ENCODE peak calls at places on chromosomes 12 and 14, in four cellular contexts. One of them, this sample, is unnamed.

GRCh38 chr14:48398675-48399282 is 723.4 kb upstream of the MDGA2 start:
- DNase-seq in gastrocnemius medialis: no peak
- DNase-seq in sigmoid colon: no peak
- DNase-seq in Peyer's patch: no peak
- DNase-seq in this sample: no peak

GRCh38 chr14:78016532-78016931 is 153.6 kb upstream of the NRXN3 start:
- DNase-seq in gastrocnemius medialis: no peak
- DNase-seq in sigmoid colon: no peak
- DNase-seq in Peyer's patch: no peak
- DNase-seq in this sample: no peak

GRCh38 chr12:105409881-105410471 is 79.5 kb downstream of the C12orf75 start:
- DNase-seq in gastrocnemius medialis: no peak
- DNase-seq in sigmoid colon: no peak
- DNase-seq in Peyer's patch: no peak
- DNase-seq in this sample: peak

GRCh38 chr12:52540531-52540930 is 12.4 kb downstream of the KRT71 start:
- DNase-seq in gastrocnemius medialis: no peak
- DNase-seq in sigmoid colon: no peak
- DNase-seq in Peyer's patch: no peak
- DNase-seq in this sample: no peak

GRCh38 chr14:98715054-98715453 is 556.9 kb downstream of the BCL11B start:
- DNase-seq in gastrocnemius medialis: no peak
- DNase-seq in sigmoid colon: no peak
- DNase-seq in Peyer's patch: no peak
- DNase-seq in this sample: peak

GRCh38 chr12:42706331-42706730 is 116.8 kb upstream of the PRICKLE1 start:
- DNase-seq in gastrocnemius medialis: no peak
- DNase-seq in sigmoid colon: no peak
- DNase-seq in Peyer's patch: no peak
- DNase-seq in this sample: no peak

GRCh38 chr14:35470775-35471174 is 63.2 kb upstream of the INSM2 start:
- DNase-seq in gastrocnemius medialis: no peak
- DNase-seq in sigmoid colon: no peak
- DNase-seq in Peyer's patch: no peak
- DNase-seq in this sample: no peak

GRCh38 chr14:85317491-85318021 is 212.4 kb upstream of the FLRT2 start:
- DNase-seq in gastrocnemius medialis: no peak
- DNase-seq in sigmoid colon: no peak
- DNase-seq in Peyer's patch: no peak
- DNase-seq in this sample: no peak

GRCh38 chr12:12126551-12126950 is 55.8 kb downstream of the BCL2L14 start:
- DNase-seq in gastrocnemius medialis: no peak
- DNase-seq in sigmoid colon: no peak
- DNase-seq in Peyer's patch: no peak
- DNase-seq in this sample: no peak

GRCh38 chr12:31267966-31268365 is 58.0 kb downstream of the SINHCAF start:
- DNase-seq in gastrocnemius medialis: no peak
- DNase-seq in sigmoid colon: no peak
- DNase-seq in Peyer's patch: no peak
- DNase-seq in this sample: no peak

GRCh38 chr12:45612044-45612794 is 117.3 kb upstream of the ARID2 start:
- DNase-seq in gastrocnemius medialis: no peak
- DNase-seq in sigmoid colon: no peak
- DNase-seq in Peyer's patch: no peak
- DNase-seq in this sample: no peak

GRCh38 chr12:58925111-58925732 is 4.9 kb upstream of the LRIG3 start:
- DNase-seq in gastrocnemius medialis: no peak
- DNase-seq in sigmoid colon: no peak
- DNase-seq in Peyer's patch: no peak
- DNase-seq in this sample: no peak

GRCh38 chr14:103522028-103522581 is 525 bp downstream of the CKB start:
- DNase-seq in gastrocnemius medialis: no peak
- DNase-seq in sigmoid colon: peak
- DNase-seq in Peyer's patch: no peak
- DNase-seq in this sample: peak

GRCh38 chr12:67269632-67270578 is 747 bp downstream of the CAND1 start:
- DNase-seq in gastrocnemius medialis: no peak
- DNase-seq in sigmoid colon: peak
- DNase-seq in Peyer's patch: peak
- DNase-seq in this sample: no peak

GRCh38 chr12:80936642-80937390 is 918 bp downstream of the LIN7A start:
- DNase-seq in gastrocnemius medialis: no peak
- DNase-seq in sigmoid colon: peak
- DNase-seq in Peyer's patch: peak
- DNase-seq in this sample: peak

GRCh38 chr12:114166360-114166759 is 200.2 kb upstream of the RBM19 start:
- DNase-seq in gastrocnemius medialis: no peak
- DNase-seq in sigmoid colon: no peak
- DNase-seq in Peyer's patch: no peak
- DNase-seq in this sample: no peak

GRCh38 chr14:66507181-66507721 is 696 bp upstream of the GPHN start:
- DNase-seq in gastrocnemius medialis: no peak
- DNase-seq in sigmoid colon: no peak
- DNase-seq in Peyer's patch: no peak
- DNase-seq in this sample: no peak

GRCh38 chr12:26768611-26769603 is 64.1 kb downstream of the ITPR2 start:
- DNase-seq in gastrocnemius medialis: no peak
- DNase-seq in sigmoid colon: no peak
- DNase-seq in Peyer's patch: no peak
- DNase-seq in this sample: no peak

GRCh38 chr12:92340003-92340402 is 194.4 kb upstream of the BTG1 start:
- DNase-seq in gastrocnemius medialis: no peak
- DNase-seq in sigmoid colon: no peak
- DNase-seq in Peyer's patch: no peak
- DNase-seq in this sample: no peak

GRCh38 chr14:20556500-20557211 is 4.2 kb downstream of the RNASE9 start:
- DNase-seq in gastrocnemius medialis: no peak
- DNase-seq in sigmoid colon: no peak
- DNase-seq in Peyer's patch: no peak
- DNase-seq in this sample: no peak

GRCh38 chr12:95204141-95204866 is 13.0 kb downstream of the FGD6 start:
- DNase-seq in gastrocnemius medialis: no peak
- DNase-seq in sigmoid colon: peak
- DNase-seq in Peyer's patch: peak
- DNase-seq in this sample: peak

GRCh38 chr12:90548595-90548994 is 406.4 kb downstream of the CCER1 start:
- DNase-seq in gastrocnemius medialis: no peak
- DNase-seq in sigmoid colon: no peak
- DNase-seq in Peyer's patch: no peak
- DNase-seq in this sample: no peak

GRCh38 chr14:57057803-57058202 is 210.9 kb downstream of the EXOC5 start:
- DNase-seq in gastrocnemius medialis: no peak
- DNase-seq in sigmoid colon: no peak
- DNase-seq in Peyer's patch: no peak
- DNase-seq in this sample: no peak

GRCh38 chr12:43761535-43761934 is 2.8 kb downstream of the IRAK4 start:
- DNase-seq in gastrocnemius medialis: no peak
- DNase-seq in sigmoid colon: no peak
- DNase-seq in Peyer's patch: no peak
- DNase-seq in this sample: no peak

GRCh38 chr14:95098984-95099599 is 58.2 kb downstream of the DICER1 start:
- DNase-seq in gastrocnemius medialis: peak
- DNase-seq in sigmoid colon: peak
- DNase-seq in Peyer's patch: no peak
- DNase-seq in this sample: peak

GRCh38 chr14:49417790-49418189 is 168.4 kb downstream of the RPS29 start:
- DNase-seq in gastrocnemius medialis: no peak
- DNase-seq in sigmoid colon: no peak
- DNase-seq in Peyer's patch: no peak
- DNase-seq in this sample: no peak

GRCh38 chr12:82627799-82628198 is 58.9 kb upstream of the TMTC2 start:
- DNase-seq in gastrocnemius medialis: no peak
- DNase-seq in sigmoid colon: no peak
- DNase-seq in Peyer's patch: no peak
- DNase-seq in this sample: no peak

GRCh38 chr12:120278137-120279069 is 12.9 kb upstream of the PXN start:
- DNase-seq in gastrocnemius medialis: no peak
- DNase-seq in sigmoid colon: no peak
- DNase-seq in Peyer's patch: no peak
- DNase-seq in this sample: no peak

GRCh38 chr12:65656904-65657351 is 167.4 kb upstream of the HMGA2 start:
- DNase-seq in gastrocnemius medialis: no peak
- DNase-seq in sigmoid colon: no peak
- DNase-seq in Peyer's patch: no peak
- DNase-seq in this sample: no peak

GRCh38 chr14:49942090-49942489 is 49.2 kb downstream of the ARF6 start:
- DNase-seq in gastrocnemius medialis: no peak
- DNase-seq in sigmoid colon: peak
- DNase-seq in Peyer's patch: no peak
- DNase-seq in this sample: no peak

GRCh38 chr14:60508707-60509437 is at the start of gene SIX6:
- DNase-seq in gastrocnemius medialis: no peak
- DNase-seq in sigmoid colon: no peak
- DNase-seq in Peyer's patch: no peak
- DNase-seq in this sample: no peak

GRCh38 chr12:116882742-116883141 is 1.5 kb upstream of the HRK start:
- DNase-seq in gastrocnemius medialis: no peak
- DNase-seq in sigmoid colon: no peak
- DNase-seq in Peyer's patch: no peak
- DNase-seq in this sample: no peak
- TF ChIP-seq CTCF in gastrocnemius medialis: no peak
- TF ChIP-seq CTCF in sigmoid colon: no peak
- TF ChIP-seq CTCF in Peyer's patch: no peak
- TF ChIP-seq CTCF in this sample: no peak

GRCh38 chr12:7189398-7190267 is at the start of gene PEX5:
- DNase-seq in gastrocnemius medialis: peak
- DNase-seq in sigmoid colon: peak
- DNase-seq in Peyer's patch: peak
- DNase-seq in this sample: peak
- TF ChIP-seq POLR2A in gastrocnemius medialis: peak
- TF ChIP-seq POLR2A in sigmoid colon: no peak
- TF ChIP-seq POLR2A in Peyer's patch: peak
- TF ChIP-seq POLR2A in this sample: no peak

GRCh38 chr12:113062502-113063395 is 6.2 kb downstream of the DTX1 start:
- DNase-seq in gastrocnemius medialis: no peak
- DNase-seq in sigmoid colon: no peak
- DNase-seq in Peyer's patch: no peak
- DNase-seq in this sample: no peak
- TF ChIP-seq CTCF in gastrocnemius medialis: no peak
- TF ChIP-seq CTCF in sigmoid colon: no peak
- TF ChIP-seq CTCF in Peyer's patch: no peak
- TF ChIP-seq CTCF in this sample: no peak

DNA sequence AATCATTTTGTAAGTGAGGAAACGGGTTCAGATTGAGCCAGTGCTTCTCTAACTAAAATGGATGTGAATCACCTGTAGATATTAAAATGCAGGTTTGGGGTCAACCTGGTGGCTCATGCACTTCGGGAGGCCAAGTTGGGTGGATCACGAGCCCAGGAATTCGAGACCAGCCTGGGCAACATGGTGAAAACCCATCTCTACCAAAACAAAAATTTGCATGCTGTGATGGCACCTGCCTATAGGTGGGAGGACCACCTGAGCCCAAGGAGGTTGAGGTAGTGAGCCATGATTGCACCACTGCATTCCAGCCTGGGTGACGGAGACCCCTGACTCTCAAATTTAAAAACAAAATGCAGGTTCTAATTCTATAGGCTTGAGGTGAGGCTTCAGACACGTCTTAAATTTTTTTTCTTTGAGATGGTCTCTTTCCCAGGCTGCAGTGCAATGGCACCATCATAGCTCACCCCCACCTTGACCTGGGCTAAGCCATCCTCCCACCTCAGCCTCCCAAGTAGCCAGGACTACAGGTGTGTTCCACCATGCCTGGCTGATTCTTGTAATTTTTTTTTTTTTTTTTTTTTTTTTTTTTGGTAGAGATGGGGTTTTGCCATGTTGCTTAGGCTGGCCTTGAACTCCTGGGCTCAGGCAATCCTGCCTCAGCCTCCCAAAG is 9.0 kb downstream of the TUBA1C start:
- DNase-seq in gastrocnemius medialis: no peak
- DNase-seq in sigmoid colon: no peak
- DNase-seq in Peyer's patch: no peak
- DNase-seq in this sample: no peak
- TF ChIP-seq POLR2A in gastrocnemius medialis: no peak
- TF ChIP-seq POLR2A in sigmoid colon: no peak
- TF ChIP-seq POLR2A in Peyer's patch: no peak
- TF ChIP-seq POLR2A in this sample: no peak

DNA sequence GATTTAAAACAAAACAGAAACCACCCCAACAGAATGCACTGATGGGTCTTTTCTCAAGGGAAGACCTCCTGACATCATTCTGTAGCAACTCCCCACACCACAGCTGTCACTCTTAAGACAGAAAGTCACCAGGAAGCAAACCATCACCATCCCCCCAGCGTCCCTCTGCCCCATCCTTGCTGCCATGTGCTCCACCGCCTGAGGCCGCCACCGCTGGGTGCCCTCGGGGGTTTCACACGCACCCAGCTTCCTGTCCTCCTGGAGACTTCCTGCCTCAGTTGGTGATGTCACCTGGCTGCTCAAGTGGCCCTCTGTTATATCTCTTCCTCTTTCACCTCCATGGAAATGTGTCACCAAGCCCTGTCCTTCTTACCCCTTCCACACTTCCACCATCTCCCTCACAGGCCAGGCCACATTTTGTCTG is 71.4 kb upstream of the GPR68 start:
- DNase-seq in gastrocnemius medialis: no peak
- DNase-seq in sigmoid colon: no peak
- DNase-seq in Peyer's patch: no peak
- DNase-seq in this sample: no peak
- TF ChIP-seq CTCF in gastrocnemius medialis: no peak
- TF ChIP-seq CTCF in sigmoid colon: no peak
- TF ChIP-seq CTCF in Peyer's patch: no peak
- TF ChIP-seq CTCF in this sample: no peak

DNA sequence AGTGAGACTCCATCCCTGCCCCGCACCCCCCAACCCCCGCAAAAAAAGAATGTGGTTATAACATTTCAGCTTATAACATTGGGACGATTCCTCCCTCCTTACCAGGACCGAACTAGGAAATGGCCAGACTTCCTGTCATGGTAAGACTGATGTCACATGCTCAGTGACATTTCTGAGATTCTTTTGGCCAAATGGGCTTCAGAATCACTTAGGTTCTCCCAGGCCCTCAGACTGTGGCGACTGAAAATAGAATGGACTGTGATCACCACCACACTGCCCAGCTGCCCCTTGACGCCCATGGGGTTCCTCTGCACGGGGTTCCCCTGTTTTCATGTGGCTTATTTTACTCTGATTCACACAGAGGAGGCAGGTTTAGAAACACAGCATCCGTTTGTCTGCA is 115.0 kb upstream of the EVL start:
- DNase-seq in gastrocnemius medialis: no peak
- DNase-seq in sigmoid colon: no peak
- DNase-seq in Peyer's patch: no peak
- DNase-seq in this sample: no peak
- TF ChIP-seq POLR2A in gastrocnemius medialis: no peak
- TF ChIP-seq POLR2A in sigmoid colon: no peak
- TF ChIP-seq POLR2A in Peyer's patch: no peak
- TF ChIP-seq POLR2A in this sample: no peak

This sample was measured in lower leg skin.